ENCODE peak calls at places on chromosomes 4 and X, in nine cellular contexts. One of them, this sample, is unnamed.

GRCh38 chr4:154082760-154083530 is 294.1 kb upstream of the SFRP2 start:
- DNase-seq in right lobe of liver: no peak
- DNase-seq in HCT116: no peak
- DNase-seq in heart left ventricle: no peak
- DNase-seq in A549: no peak
- DNase-seq in breast epithelium: no peak
- DNase-seq in esophagus squamous epithelium: no peak
- DNase-seq in IMR-90: no peak
- DNase-seq in transverse colon: no peak
- DNase-seq in this sample: no peak

GRCh38 chr4:13367244-13367643 is 116.9 kb downstream of the RAB28 start:
- DNase-seq in right lobe of liver: no peak
- DNase-seq in HCT116: no peak
- DNase-seq in heart left ventricle: no peak
- DNase-seq in A549: no peak
- DNase-seq in breast epithelium: no peak
- DNase-seq in esophagus squamous epithelium: no peak
- DNase-seq in IMR-90: no peak
- DNase-seq in transverse colon: no peak
- DNase-seq in this sample: no peak

GRCh38 chr4:148436512-148436911 is 5.7 kb downstream of the NR3C2 start:
- DNase-seq in right lobe of liver: no peak
- DNase-seq in HCT116: no peak
- DNase-seq in heart left ventricle: no peak
- DNase-seq in A549: no peak
- DNase-seq in breast epithelium: no peak
- DNase-seq in esophagus squamous epithelium: no peak
- DNase-seq in IMR-90: no peak
- DNase-seq in transverse colon: no peak
- DNase-seq in this sample: no peak

GRCh38 chrX:72026341-72027023 is 105.2 kb downstream of the RTL5 start:
- DNase-seq in right lobe of liver: no peak
- DNase-seq in HCT116: no peak
- DNase-seq in heart left ventricle: no peak
- DNase-seq in A549: no peak
- DNase-seq in breast epithelium: no peak
- DNase-seq in esophagus squamous epithelium: no peak
- DNase-seq in IMR-90: no peak
- DNase-seq in transverse colon: no peak
- DNase-seq in this sample: no peak

GRCh38 chr4:6225469-6225868 is 25.1 kb upstream of the JAKMIP1 start:
- DNase-seq in right lobe of liver: no peak
- DNase-seq in HCT116: no peak
- DNase-seq in heart left ventricle: no peak
- DNase-seq in A549: no peak
- DNase-seq in breast epithelium: peak; percentile 17
- DNase-seq in esophagus squamous epithelium: no peak
- DNase-seq in IMR-90: peak; percentile 12
- DNase-seq in transverse colon: no peak
- DNase-seq in this sample: no peak

GRCh38 chr4:25915359-25915716 is 1.3 kb downstream of the SMIM20 start:
- DNase-seq in right lobe of liver: no peak
- DNase-seq in HCT116: no peak
- DNase-seq in heart left ventricle: peak; percentile 54
- DNase-seq in A549: no peak
- DNase-seq in breast epithelium: no peak
- DNase-seq in esophagus squamous epithelium: no peak
- DNase-seq in IMR-90: no peak
- DNase-seq in transverse colon: no peak
- DNase-seq in this sample: no peak

GRCh38 chrX:71171110-71171801 is 26.6 kb downstream of the NLGN3 start:
- DNase-seq in right lobe of liver: no peak
- DNase-seq in HCT116: no peak
- DNase-seq in heart left ventricle: no peak
- DNase-seq in A549: no peak
- DNase-seq in breast epithelium: no peak
- DNase-seq in esophagus squamous epithelium: no peak
- DNase-seq in IMR-90: no peak
- DNase-seq in transverse colon: no peak
- DNase-seq in this sample: no peak

GRCh38 chr4:23235613-23236390 is 543.1 kb downstream of the GBA3 start:
- DNase-seq in right lobe of liver: no peak
- DNase-seq in HCT116: no peak
- DNase-seq in heart left ventricle: no peak
- DNase-seq in A549: no peak
- DNase-seq in breast epithelium: no peak
- DNase-seq in esophagus squamous epithelium: no peak
- DNase-seq in IMR-90: no peak
- DNase-seq in transverse colon: no peak
- DNase-seq in this sample: peak; percentile 9

GRCh38 chr4:65623509-65623908 is 46.8 kb downstream of the EPHA5 start:
- DNase-seq in right lobe of liver: no peak
- DNase-seq in HCT116: no peak
- DNase-seq in heart left ventricle: no peak
- DNase-seq in A549: no peak
- DNase-seq in breast epithelium: no peak
- DNase-seq in esophagus squamous epithelium: no peak
- DNase-seq in IMR-90: peak; percentile 67
- DNase-seq in transverse colon: no peak
- DNase-seq in this sample: no peak

GRCh38 chrX:129755779-129756650 is 17.2 kb downstream of the XPNPEP2 start:
- DNase-seq in right lobe of liver: no peak
- DNase-seq in HCT116: no peak
- DNase-seq in heart left ventricle: no peak
- DNase-seq in A549: no peak
- DNase-seq in breast epithelium: no peak
- DNase-seq in esophagus squamous epithelium: no peak
- DNase-seq in IMR-90: no peak
- DNase-seq in transverse colon: no peak
- DNase-seq in this sample: no peak

GRCh38 chr4:9825049-9825448 is 43.6 kb downstream of the DRD5 start:
- DNase-seq in right lobe of liver: no peak
- DNase-seq in HCT116: no peak
- DNase-seq in heart left ventricle: no peak
- DNase-seq in A549: no peak
- DNase-seq in breast epithelium: no peak
- DNase-seq in esophagus squamous epithelium: no peak
- DNase-seq in IMR-90: no peak
- DNase-seq in transverse colon: no peak
- DNase-seq in this sample: no peak

GRCh38 chr4:146095091-146095690 is 80.3 kb upstream of the LSM6 start:
- DNase-seq in right lobe of liver: no peak
- DNase-seq in HCT116: peak; percentile 57
- DNase-seq in heart left ventricle: no peak
- DNase-seq in A549: peak; percentile 2
- DNase-seq in breast epithelium: no peak
- DNase-seq in esophagus squamous epithelium: no peak
- DNase-seq in IMR-90: peak; percentile 65
- DNase-seq in transverse colon: peak; percentile 46
- DNase-seq in this sample: peak; percentile 21

GRCh38 chrX:51866156-51866555 is 27.3 kb upstream of the MAGED1 start:
- DNase-seq in right lobe of liver: no peak
- DNase-seq in HCT116: no peak
- DNase-seq in heart left ventricle: no peak
- DNase-seq in A549: no peak
- DNase-seq in breast epithelium: no peak
- DNase-seq in esophagus squamous epithelium: no peak
- DNase-seq in IMR-90: peak; percentile 65
- DNase-seq in transverse colon: no peak
- DNase-seq in this sample: no peak

DNA sequence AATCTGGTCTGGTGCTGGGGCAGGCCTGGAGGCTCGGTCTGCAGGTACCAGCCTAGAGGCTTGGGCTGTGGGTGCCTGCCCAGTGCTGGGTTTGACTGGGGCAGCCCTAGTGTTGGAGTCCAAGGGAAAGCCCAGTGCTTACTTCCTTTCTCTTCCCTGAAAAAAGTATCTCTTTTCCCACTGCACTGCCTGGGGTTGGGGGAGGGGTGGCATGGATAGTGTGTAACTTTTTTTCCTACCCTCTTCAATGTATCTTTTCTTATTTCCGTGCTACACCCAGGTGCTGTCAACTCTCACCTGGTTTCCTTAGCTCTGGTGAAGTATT is 21.6 kb downstream of the KANTR start:
- DNase-seq in right lobe of liver: no peak
- DNase-seq in HCT116: no peak
- DNase-seq in heart left ventricle: no peak
- DNase-seq in A549: no peak
- DNase-seq in breast epithelium: no peak
- DNase-seq in esophagus squamous epithelium: no peak
- DNase-seq in IMR-90: no peak
- DNase-seq in transverse colon: peak; percentile 12
- DNase-seq in this sample: no peak
- H3K9me3 ChIP-seq in right lobe of liver: no peaks in the 10 kb centered on the region
- H3K9me3 ChIP-seq in HCT116: no peaks in the 10 kb centered on the region
- H3K9me3 ChIP-seq in heart left ventricle: no peaks in the 10 kb centered on the region
- H3K9me3 ChIP-seq in A549: no peaks in the 10 kb centered on the region
- H3K9me3 ChIP-seq in breast epithelium: no peaks in the 10 kb centered on the region
- H3K9me3 ChIP-seq in esophagus squamous epithelium: no peaks in the 10 kb centered on the region
- H3K9me3 ChIP-seq in IMR-90: no peaks in the 10 kb centered on the region
- H3K9me3 ChIP-seq in transverse colon: no peaks in the 10 kb centered on the region
- H3K9me3 ChIP-seq in this sample: no peaks in the 10 kb centered on the region

GRCh38 chrX:119783026-119783425 is 8.4 kb downstream of the RPL39 start:
- DNase-seq in right lobe of liver: no peak
- DNase-seq in HCT116: no peak
- DNase-seq in heart left ventricle: no peak
- DNase-seq in A549: no peak
- DNase-seq in breast epithelium: no peak
- DNase-seq in esophagus squamous epithelium: no peak
- DNase-seq in IMR-90: no peak
- DNase-seq in transverse colon: no peak
- DNase-seq in this sample: peak; percentile 10

DNA sequence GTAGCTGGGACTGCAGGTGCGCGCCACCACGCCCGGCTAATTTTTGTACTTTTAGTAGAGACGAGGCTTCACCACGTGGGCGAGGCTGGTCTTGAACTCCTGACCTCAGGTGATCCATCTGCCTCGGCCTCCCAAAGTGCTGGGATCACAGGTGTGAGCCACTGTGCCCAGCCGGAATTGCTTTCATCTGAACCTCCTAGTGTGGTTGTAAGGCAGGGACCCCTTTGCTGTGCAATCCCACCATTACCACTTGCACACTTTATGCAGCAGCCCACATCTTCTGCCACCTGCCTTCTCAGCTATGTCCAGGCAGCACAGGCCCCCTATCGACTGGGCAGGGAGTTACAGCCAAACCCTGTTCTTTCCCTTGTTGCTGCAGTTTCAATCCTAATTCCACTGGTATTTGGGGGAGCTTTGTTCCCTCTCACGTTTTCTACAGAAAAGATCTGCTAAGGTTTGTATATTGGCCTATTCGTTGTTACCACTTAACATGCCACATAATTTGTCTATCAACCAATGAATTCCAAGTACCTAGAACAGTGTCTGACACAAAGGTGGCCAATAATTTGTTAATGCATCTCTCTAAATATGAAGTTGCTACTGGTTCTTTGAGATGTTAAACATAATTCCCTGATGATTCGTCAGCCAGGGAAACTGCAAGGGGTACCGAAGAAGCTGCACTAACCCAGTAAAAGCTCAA is 6.5 kb downstream of the RPL39 start:
- DNase-seq in right lobe of liver: no peak
- DNase-seq in HCT116: no peak
- DNase-seq in heart left ventricle: no peak
- DNase-seq in A549: peak; percentile 26
- DNase-seq in breast epithelium: no peak
- DNase-seq in esophagus squamous epithelium: no peak
- DNase-seq in IMR-90: peak; percentile 23
- DNase-seq in transverse colon: peak; percentile 49
- DNase-seq in this sample: peak; percentile 30
- TF ChIP-seq POLR2A in right lobe of liver: no peak
- TF ChIP-seq POLR2A in HCT116: no peak
- TF ChIP-seq POLR2A in heart left ventricle: no peak
- TF ChIP-seq POLR2A in A549: no peak
- TF ChIP-seq POLR2A in breast epithelium: no peak
- TF ChIP-seq POLR2A in esophagus squamous epithelium: no peak
- TF ChIP-seq POLR2A in IMR-90: no peak
- TF ChIP-seq POLR2A in transverse colon: no peak
- TF ChIP-seq POLR2A in this sample: no peak

DNA sequence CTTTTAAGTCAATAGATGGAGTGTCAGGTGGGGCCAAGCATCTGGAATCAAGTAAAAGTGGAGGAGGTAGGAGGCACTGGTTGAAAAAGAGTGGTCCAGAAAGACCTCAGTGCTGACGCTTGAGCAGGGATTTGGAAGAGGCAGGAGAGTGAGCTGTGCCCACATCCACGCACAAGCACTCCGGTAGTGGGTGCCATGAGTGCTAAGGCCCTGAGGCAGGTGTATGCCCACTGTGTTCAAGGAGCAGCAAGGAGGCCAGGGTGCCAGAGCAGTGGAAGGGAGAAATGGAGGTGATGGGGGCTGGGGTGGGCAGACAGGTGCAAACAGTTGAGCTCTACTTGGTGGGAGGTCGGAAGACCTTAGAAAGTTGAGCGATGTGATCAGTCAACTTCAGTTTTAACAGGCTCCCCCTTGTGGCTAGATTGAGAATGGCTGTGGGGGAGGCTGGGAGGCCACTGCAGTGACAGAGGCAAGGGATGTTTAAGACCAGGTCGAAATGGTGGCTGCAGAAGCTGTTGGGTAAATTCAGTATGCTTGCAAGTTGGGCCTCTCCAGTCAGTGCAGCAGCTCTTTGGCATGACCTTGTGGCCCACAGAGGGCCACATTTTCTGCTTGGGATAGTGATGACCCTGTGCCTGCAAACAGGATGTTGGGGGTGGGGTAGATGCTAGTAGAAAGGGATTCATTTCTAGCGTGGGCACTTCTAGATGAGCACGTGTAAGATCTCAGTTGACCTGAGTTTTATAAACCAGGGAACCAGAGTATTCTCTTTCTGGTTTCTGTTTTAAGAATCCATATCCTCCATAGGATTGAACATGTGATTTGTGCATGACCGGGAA is 12.7 kb downstream of the TKTL1 start:
- DNase-seq in right lobe of liver: peak; percentile 42
- DNase-seq in HCT116: peak; percentile 24
- DNase-seq in heart left ventricle: peak; percentile 54
- DNase-seq in A549: peak; percentile 39
- DNase-seq in breast epithelium: no peak
- DNase-seq in esophagus squamous epithelium: no peak
- DNase-seq in IMR-90: peak; percentile 10
- DNase-seq in transverse colon: peak; percentile 73
- DNase-seq in this sample: peak; percentile 64
- H3K9me3 ChIP-seq in right lobe of liver: no peaks in the 10 kb centered on the region
- H3K9me3 ChIP-seq in HCT116: no peaks in the 10 kb centered on the region
- H3K9me3 ChIP-seq in heart left ventricle: no peaks in the 10 kb centered on the region
- H3K9me3 ChIP-seq in A549: no peaks in the 10 kb centered on the region
- H3K9me3 ChIP-seq in breast epithelium: no peaks in the 10 kb centered on the region
- H3K9me3 ChIP-seq in esophagus squamous epithelium: no peaks in the 10 kb centered on the region
- H3K9me3 ChIP-seq in IMR-90: no peaks in the 10 kb centered on the region
- H3K9me3 ChIP-seq in transverse colon: no peaks in the 10 kb centered on the region
- H3K9me3 ChIP-seq in this sample: no peaks in the 10 kb centered on the region

DNA sequence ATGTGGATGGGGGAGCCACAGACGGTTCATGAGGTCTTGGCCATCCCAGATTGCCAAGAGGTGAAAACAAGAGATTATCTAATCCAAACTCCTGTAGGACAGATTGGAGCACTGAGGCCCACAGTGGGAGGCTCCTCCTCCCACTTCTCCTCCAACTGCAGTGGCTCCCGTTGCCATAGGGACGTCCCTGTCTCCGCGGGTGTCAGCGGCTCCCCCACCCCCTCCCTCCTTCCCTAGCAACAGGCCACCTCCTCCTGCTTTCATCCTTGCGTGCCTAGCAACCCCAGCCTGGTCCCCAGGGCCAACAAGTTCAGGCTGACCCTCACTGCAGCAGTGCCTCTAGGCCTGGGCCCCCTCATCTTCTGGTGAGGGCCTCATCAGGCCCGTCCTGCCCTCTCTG is 6.8 kb upstream of the IQSEC2 start:
- DNase-seq in right lobe of liver: no peak
- DNase-seq in HCT116: no peak
- DNase-seq in heart left ventricle: peak; percentile 51
- DNase-seq in A549: no peak
- DNase-seq in breast epithelium: no peak
- DNase-seq in esophagus squamous epithelium: no peak
- DNase-seq in IMR-90: no peak
- DNase-seq in transverse colon: no peak
- DNase-seq in this sample: peak; percentile 51
- TF ChIP-seq POLR2A in right lobe of liver: no peak
- TF ChIP-seq POLR2A in HCT116: no peak
- TF ChIP-seq POLR2A in heart left ventricle: no peak
- TF ChIP-seq POLR2A in A549: no peak
- TF ChIP-seq POLR2A in breast epithelium: no peak
- TF ChIP-seq POLR2A in esophagus squamous epithelium: no peak
- TF ChIP-seq POLR2A in IMR-90: no peak
- TF ChIP-seq POLR2A in transverse colon: no peak
- TF ChIP-seq POLR2A in this sample: no peak